ENCODE peak calls at places on chromosomes 1 and 21, in nine cellular contexts. B, K, A, Z, F, W, Q, T and J are unnamed samples.

GRCh38 chr1:214573386-214574358 is 22.3 kb upstream of the PTPN14 start:
- DNase-seq in Q (no peak), A (no peak), B (no peak), Z (no peak), W (no peak), K (no peak), T (no peak), F (no peak), J (no peak)

GRCh38 chr1:25661043-25661807 is 44.6 kb downstream of the MAN1C1 start:
- DNase-seq in K (peak), A (peak), T (no peak), Z (no peak), F (no peak), B (no peak), W (peak), Q (no peak), J (peak)

GRCh38 chr21:46325073-46325912 is 1.3 kb downstream of the PCNT start:
- DNase-seq in Q (peak), A (peak), T (no peak), Z (no peak), B (no peak), F (peak), K (peak), W (peak), J (no peak)

GRCh38 chr1:235984041-235984820 is 80.7 kb downstream of the NID1 start:
- DNase-seq in F (no peak), Z (no peak), K (peak), T (no peak), Q (no peak), B (no peak), A (no peak), W (no peak), J (no peak)

GRCh38 chr1:61055110-61055614 is 27.2 kb upstream of the NFIA start:
- DNase-seq in Q (no peak), Z (no peak), B (no peak), A (peak), T (no peak), W (no peak), K (peak), F (no peak), J (no peak)

GRCh38 chr1:77313491-77313890 is 31.7 kb downstream of the AK5 start:
- DNase-seq in Q (no peak), A (peak), B (no peak), F (peak), W (peak), Z (no peak), T (no peak), K (peak), J (no peak)

GRCh38 chr1:118266436-118266835 is 81.4 kb upstream of the SPAG17 start:
- DNase-seq in A (no peak), Q (no peak), F (no peak), Z (no peak), W (no peak), B (no peak), T (no peak), K (no peak), J (no peak)

GRCh38 chr1:8137406-8138244 is 111.5 kb upstream of the ERRFI1 start:
- DNase-seq in A (no peak), B (peak), W (peak), Z (no peak), Q (no peak), T (no peak), K (peak), F (no peak), J (peak)

GRCh38 chr21:35050348-35051286 is 1.5 kb upstream of the RUNX1 start:
- DNase-seq in W (no peak), Z (no peak), Q (no peak), K (no peak), F (no peak), A (no peak), T (peak), B (no peak), J (no peak)

GRCh38 chr1:74773540-74773939 is 40.6 kb downstream of the TYW3 start:
- DNase-seq in Z (no peak), F (no peak), B (no peak), T (no peak), K (no peak), W (no peak), Q (no peak), A (no peak), J (no peak)

GRCh38 chr1:89994231-89994804 is 592 bp upstream of the ZNF326 start:
- DNase-seq in K (no peak), T (no peak), Q (no peak), W (no peak), A (no peak), B (no peak), Z (no peak), F (no peak), J (no peak)

GRCh38 chr1:215835951-215836350 is 268.8 kb downstream of the KCTD3 start:
- DNase-seq in Z (no peak), A (no peak), B (no peak), F (no peak), W (no peak), K (peak), T (no peak), Q (no peak), J (no peak)

GRCh38 chr1:234976880-234977680 is 151.6 kb downstream of the TOMM20 start:
- DNase-seq in B (no peak), F (no peak), Q (no peak), W (no peak), Z (no peak), T (no peak), A (no peak), K (no peak), J (no peak)

GRCh38 chr1:41481109-41481775 is 3.2 kb downstream of the EDN2 start:
- DNase-seq in T (no peak), F (no peak), A (no peak), Q (no peak), W (no peak), B (no peak), Z (peak), K (no peak), J (no peak)

GRCh38 chr1:13513063-13513884 is 529 bp downstream of the LRRC38 start:
- DNase-seq in F (peak), Z (no peak), A (no peak), Q (no peak), K (no peak), T (no peak), W (peak), B (no peak), J (no peak)

GRCh38 chr1:204940591-204940990 is 69.9 kb downstream of the NFASC start:
- DNase-seq in F (no peak), A (no peak), T (no peak), W (no peak), B (no peak), K (no peak), Q (no peak), Z (no peak), J (no peak)

GRCh38 chr1:234943801-234944402 is 184.7 kb downstream of the TOMM20 start:
- DNase-seq in K (no peak), W (no peak), B (no peak), Z (no peak), Q (no peak), T (no peak), F (no peak), A (no peak), J (no peak)

GRCh38 chr1:147496571-147496970 is 44.7 kb upstream of the BCL9 start:
- DNase-seq in B (no peak), Z (no peak), Q (no peak), W (peak), K (peak), A (peak), T (no peak), F (no peak), J (no peak)

GRCh38 chr1:37238376-37239224 is 204.3 kb upstream of the GRIK3 start:
- DNase-seq in A (no peak), B (no peak), Q (no peak), Z (no peak), W (no peak), T (peak), F (no peak), K (no peak), J (no peak)

GRCh38 chr1:235913311-235913710 is 46.6 kb upstream of the LYST start:
- DNase-seq in A (no peak), W (no peak), F (no peak), T (no peak), Z (no peak), B (no peak), Q (no peak), K (no peak), J (no peak)

GRCh38 chr1:63350320-63350719 is 17.1 kb upstream of the ALG6 start:
- DNase-seq in T (no peak), Z (no peak), W (no peak), A (no peak), K (no peak), Q (no peak), F (no peak), B (no peak), J (no peak)

GRCh38 chr1:182301467-182302198 is 90.0 kb downstream of the GLUL start:
- DNase-seq in T (no peak), Z (no peak), Q (no peak), F (peak), B (no peak), A (peak), W (peak), K (peak), J (no peak)

GRCh38 chr1:205582471-205583291 is 49.1 kb downstream of the ELK4 start:
- DNase-seq in F (no peak), T (no peak), Z (no peak), B (no peak), A (peak), K (no peak), Q (no peak), W (no peak), J (peak)

GRCh38 chr1:41955461-41956159 is 36.9 kb upstream of the HIVEP3 start:
- DNase-seq in K (peak), Z (no peak), T (no peak), Q (no peak), W (peak), B (no peak), A (no peak), F (peak), J (no peak)

GRCh38 chr1:42279055-42279454 is 56.0 kb downstream of the FOXJ3 start:
- DNase-seq in B (no peak), K (no peak), Q (no peak), W (no peak), F (no peak), Z (no peak), T (no peak), A (no peak), J (no peak)

GRCh38 chr1:228364068-228364705 is 42.4 kb downstream of the TRIM11 start:
- DNase-seq in K (no peak), Q (no peak), T (no peak), W (no peak), F (no peak), B (no peak), A (no peak), Z (peak), J (no peak)

GRCh38 chr1:216222302-216222701 is 200.9 kb downstream of the USH2A start:
- DNase-seq in B (no peak), F (no peak), T (no peak), Q (no peak), W (no peak), Z (no peak), K (no peak), A (no peak), J (no peak)

GRCh38 chr1:11285883-11286734 is 13.1 kb downstream of the UBIAD1 start:
- DNase-seq in Q (no peak), T (no peak), B (no peak), Z (no peak), F (no peak), A (no peak), W (peak), K (peak), J (no peak)

GRCh38 chr1:53641481-53642214 is 97.3 kb downstream of the GLIS1 start:
- DNase-seq in B (no peak), K (no peak), F (no peak), T (no peak), A (no peak), W (no peak), Z (peak), Q (no peak), J (peak)

GRCh38 chr21:14767192-14767852 is 221.2 kb upstream of the SAMSN1 start:
- DNase-seq in W (no peak), Q (no peak), T (no peak), Z (no peak), F (no peak), B (no peak), A (no peak), K (no peak), J (no peak)

GRCh38 chr1:65039066-65039465 is 72.7 kb upstream of the JAK1 start:
- DNase-seq in F (no peak), B (no peak), W (no peak), Q (no peak), K (no peak), T (no peak), A (no peak), Z (no peak), J (no peak)

GRCh38 chr1:174966000-174966572 is 33.7 kb upstream of the CACYBP start:
- DNase-seq in A (no peak), W (no peak), B (no peak), K (no peak), Q (no peak), F (no peak), T (no peak), Z (no peak), J (no peak)

GRCh38 chr1:27604579-27605299 is 795 bp upstream of the AHDC1 start:
- DNase-seq in A (no peak), B (no peak), Q (no peak), W (peak), Z (no peak), T (no peak), K (no peak), F (no peak), J (no peak)

GRCh38 chr21:8993943-8994639 is 1527.3 kb upstream of the TPTE start:
- DNase-seq in K (no peak), A (no peak), T (peak), B (no peak), F (no peak), Z (no peak), Q (no peak), W (no peak), J (no peak)

DNA sequence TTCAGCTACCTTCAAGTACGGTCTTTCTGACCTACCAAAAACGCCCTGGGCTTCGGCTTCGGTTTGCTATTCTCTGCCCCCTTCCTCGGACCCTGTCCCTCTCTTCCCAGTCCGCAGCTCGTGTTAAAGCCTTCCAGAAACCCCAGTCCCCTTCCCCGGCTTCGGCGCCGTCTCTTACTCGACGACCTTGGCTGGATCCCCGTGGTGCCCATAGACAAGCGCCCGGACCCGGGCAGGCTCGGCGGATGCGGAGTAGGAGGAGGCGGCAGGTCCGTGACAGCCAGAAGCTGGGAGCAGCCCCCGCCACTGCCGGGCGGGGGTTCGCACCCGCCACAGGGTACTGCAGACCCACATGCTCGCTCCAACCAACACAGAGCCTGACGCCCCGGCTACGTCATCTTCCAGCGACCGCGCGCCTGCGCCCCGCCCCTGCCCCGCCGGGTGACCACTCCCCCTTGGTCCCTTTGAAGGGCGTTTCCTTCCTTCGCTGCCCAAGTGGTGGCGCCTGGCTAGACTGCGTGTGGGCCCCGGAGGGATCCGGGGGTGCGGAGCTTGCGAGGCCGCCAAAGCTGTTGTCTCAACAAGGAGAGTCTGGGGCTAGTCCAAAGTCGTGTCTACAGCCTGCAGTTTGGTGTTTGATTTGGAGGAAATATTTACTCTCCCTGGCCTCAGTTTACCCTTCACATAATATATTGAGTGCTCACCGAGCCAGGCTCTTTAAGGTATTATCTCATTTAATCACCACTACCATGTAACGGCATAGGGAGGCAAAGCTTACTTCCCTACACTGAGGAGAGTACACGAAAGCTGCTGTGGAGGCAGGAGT is at the start of gene MECR:
- DNase-seq in W (peak), Z (peak), T (peak), B (peak), K (peak), F (peak), Q (peak), A (peak), J (peak)
- TF ChIP-seq CTCF in W (peak), Z (no peak), T (peak), B (no peak), K (peak), F (peak), Q (no peak), A (no peak), J (no peak)

GRCh38 chr1:67144696-67145095 is 9.9 kb upstream of the C1orf141 start:
- DNase-seq in Z (no peak), K (peak), Q (no peak), B (no peak), W (no peak), A (no peak), T (no peak), F (no peak), J (no peak)

GRCh38 chr1:67137307-67137753 is 2.6 kb upstream of the C1orf141 start:
- DNase-seq in K (no peak), Z (no peak), W (peak), F (no peak), B (no peak), Q (no peak), T (no peak), A (no peak), J (no peak)

GRCh38 chr1:67142931-67143330 is 8.2 kb upstream of the C1orf141 start:
- DNase-seq in Q (no peak), T (no peak), K (no peak), F (no peak), A (no peak), W (no peak), Z (no peak), B (no peak), J (no peak)

GRCh38 chr1:67138813-67139539 is 4.2 kb upstream of the C1orf141 start:
- DNase-seq in B (no peak), Z (peak), W (no peak), T (no peak), K (no peak), A (no peak), Q (no peak), F (no peak), J (no peak)

DNA sequence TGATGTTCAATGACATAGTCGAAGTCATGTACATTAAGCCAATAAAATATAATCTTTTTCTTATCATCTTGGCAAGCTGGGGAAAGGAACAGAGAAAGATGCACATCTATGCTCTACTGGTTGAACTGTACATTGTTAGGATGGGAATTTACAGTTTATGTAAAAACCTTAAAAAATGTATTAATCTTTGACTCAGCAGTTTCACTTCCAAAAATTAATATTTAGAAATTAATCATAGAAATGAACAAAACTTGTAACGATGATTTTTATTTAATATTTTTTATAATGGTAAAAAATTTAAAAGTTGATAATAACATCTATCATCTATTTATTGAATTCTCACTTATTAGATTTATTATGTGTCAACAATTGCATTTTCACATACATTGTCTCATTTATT is 5.7 kb upstream of the C1orf141 start:
- DNase-seq in B (no peak), W (no peak), K (no peak), A (no peak), T (no peak), F (no peak), Z (no peak), Q (no peak), J (no peak)
- H3K27ac ChIP-seq in B (no peak), W (no peak), K (no peak), A (no peak), T (no peak), F (no peak), Z (no peak), Q (no peak), J (no peak)

GRCh38 chr1:6253380-6253779 is 7.5 kb downstream of the GPR153 start:
- DNase-seq in K (no peak), F (no peak), Q (no peak), T (no peak), A (no peak), W (no peak), B (no peak), Z (no peak), J (no peak)
- H3K4me3 ChIP-seq in K (no peak), F (no peak), Q (no peak), T (no peak), A (no peak), W (no peak), B (no peak), Z (no peak), J (no peak)

DNA sequence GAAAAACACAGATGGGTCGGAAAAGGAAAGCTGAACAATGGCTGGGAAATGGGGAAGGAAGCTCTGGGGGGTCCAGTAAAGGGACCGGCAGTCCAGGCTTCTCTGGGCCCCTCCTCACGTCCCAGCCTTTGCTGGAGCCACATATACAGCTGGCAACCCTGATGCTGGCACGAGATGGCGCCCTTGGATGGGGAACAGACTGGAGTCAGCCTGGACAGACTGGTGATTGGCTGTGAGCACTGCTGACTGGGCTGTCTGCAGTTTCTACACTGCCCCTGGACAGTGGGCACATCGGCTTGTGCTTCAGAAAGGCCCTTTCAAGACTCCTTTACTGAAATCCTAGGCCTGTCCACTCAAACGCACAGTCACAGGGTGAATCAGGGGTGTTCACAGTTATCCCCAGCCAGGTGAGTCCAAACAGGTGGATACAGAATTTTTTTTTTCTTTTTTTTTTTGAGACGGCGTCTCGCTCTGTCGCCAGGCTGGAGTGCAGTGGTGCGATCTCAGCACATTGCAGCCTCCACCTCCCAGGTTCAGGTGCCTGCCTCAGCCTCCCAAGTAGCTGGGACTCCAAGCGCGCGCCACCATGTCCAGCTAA is 31.1 kb upstream of the ZBTB40 start:
- DNase-seq in T (no peak), F (peak), A (peak), B (peak), Z (peak), Q (peak), K (peak), W (peak), J (peak)
- TF ChIP-seq CTCF in T (peak), F (peak), A (peak), B (peak), Z (peak), Q (peak), K (peak), W (peak), J (peak)

GRCh38 chr1:34865981-34866761 is 6.6 kb upstream of the SMIM12 start:
- DNase-seq in W (peak), T (peak), A (peak), F (peak), B (peak), Q (peak), K (peak), Z (peak), J (peak)
- H3K27ac ChIP-seq in W (no peak), T (peak), A (peak), F (no peak), B (peak), Q (peak), K (no peak), Z (peak), J (peak)

DNA sequence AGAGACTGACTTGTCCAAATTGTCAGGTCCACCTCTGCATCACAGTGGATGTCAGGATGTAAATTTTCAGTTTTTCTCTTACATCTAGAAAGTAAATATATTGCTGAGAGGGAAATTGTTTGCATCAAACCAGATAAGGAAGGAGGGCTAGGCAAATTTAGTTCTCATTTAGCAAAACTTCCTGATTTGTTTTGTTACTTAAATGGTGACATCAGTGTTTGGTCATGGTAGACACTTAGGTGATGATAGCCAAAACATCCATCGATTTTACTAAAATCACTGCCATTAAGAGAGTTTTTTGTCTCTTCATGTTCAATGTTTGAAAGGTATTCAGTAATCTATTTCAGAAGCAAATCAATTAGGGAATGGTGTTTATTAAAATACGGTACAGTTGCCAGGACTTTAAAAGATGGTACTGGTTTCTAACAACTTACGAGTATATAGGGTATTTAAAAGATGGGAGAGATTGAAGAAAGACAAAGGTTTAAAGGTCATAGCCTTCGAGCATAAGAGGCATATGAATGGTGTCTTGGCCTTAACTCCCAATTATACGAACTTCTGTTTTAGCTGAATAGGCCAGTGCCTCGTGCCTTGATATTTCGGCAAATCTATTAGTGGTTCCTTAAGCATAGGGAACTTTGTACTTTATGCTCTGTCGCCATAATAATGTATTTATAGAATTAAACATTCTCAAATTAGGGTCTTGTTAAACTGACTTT is 3.0 kb downstream of the IER5 start:
- DNase-seq in Q (no peak), T (no peak), K (no peak), Z (no peak), F (no peak), W (no peak), B (no peak), A (no peak), J (no peak)
- H3K4me3 ChIP-seq in Q (no peak), T (peak), K (peak), Z (peak), F (peak), W (peak), B (peak), A (no peak), J (peak)